ENCODE peak calls at places on chromosomes 6 and 20, in nine cellular contexts. B is osteocyte; L is neural crest cell; D is fibroblast of pulmonary artery; A is adrenal gland; F is CD4-positive, alpha-beta T cell; E is astrocyte of the spinal cord; Y is fibroblast of lung; G is MM.1S. W is an unnamed sample.

GRCh38 chr20:35511814-35512420 is 17.5 kb downstream of the C20orf173 start:
- DNase-seq in B (no peak), G (no peak), Y (peak), E (peak), L (peak), A (peak), D (peak), F (no peak), W (peak)

GRCh38 chr6:112501705-112502104 is 154.6 kb downstream of the RFPL4B start:
- DNase-seq in Y (peak), A (no peak), F (no peak), E (peak), B (peak), D (peak), L (peak), G (no peak), W (no peak)

GRCh38 chr6:127457444-127458064 is 1.6 kb downstream of the KIAA0408 start:
- DNase-seq in A (no peak), B (no peak), D (peak), Y (peak), L (no peak), F (no peak), E (peak), G (no peak), W (peak)

GRCh38 chr6:156658186-156658585 is 119.0 kb upstream of the ARID1B start:
- DNase-seq in G (no peak), D (peak), Y (peak), F (no peak), E (peak), A (peak), L (no peak), B (no peak), W (peak)

GRCh38 chr6:101443315-101443714 is 49.8 kb downstream of the GRIK2 start:
- DNase-seq in E (no peak), G (no peak), Y (no peak), F (no peak), L (no peak), D (no peak), B (no peak), A (no peak), W (no peak)

GRCh38 chr6:151409260-151409659 is 17.9 kb upstream of the ZBTB2 start:
- DNase-seq in B (no peak), L (no peak), A (no peak), E (no peak), D (no peak), G (no peak), F (no peak), Y (no peak), W (no peak)

GRCh38 chr6:122063090-122063489 is 336.4 kb upstream of the HSF2 start:
- DNase-seq in Y (no peak), B (no peak), E (no peak), G (no peak), A (no peak), D (no peak), F (no peak), L (no peak), W (no peak)

GRCh38 chr20:57659131-57659788 is 39.0 kb upstream of the ZBP1 start:
- DNase-seq in B (peak), D (no peak), A (no peak), G (no peak), E (no peak), Y (no peak), L (no peak), F (no peak), W (no peak)

GRCh38 chr6:41071501-41071922 is 644 bp downstream of the OARD1 start:
- DNase-seq in E (no peak), F (no peak), D (no peak), B (no peak), A (no peak), L (no peak), Y (no peak), G (peak), W (no peak)

GRCh38 chr6:45156075-45156474 is 172.1 kb upstream of the RUNX2 start:
- DNase-seq in A (no peak), Y (no peak), L (no peak), E (no peak), G (peak), B (no peak), F (no peak), D (no peak), W (no peak)

GRCh38 chr6:854405-855073 is 161.6 kb upstream of the EXOC2 start:
- DNase-seq in A (no peak), G (no peak), L (no peak), B (no peak), E (peak), Y (peak), F (no peak), D (no peak), W (no peak)

GRCh38 chr6:159170999-159171712 is 2.0 kb downstream of the FNDC1 start:
- DNase-seq in L (no peak), F (no peak), D (peak), Y (peak), B (no peak), G (no peak), E (peak), A (peak), W (peak)

GRCh38 chr6:159169557-159170332 is 545 bp downstream of the FNDC1 start:
- DNase-seq in G (no peak), Y (peak), A (no peak), L (peak), B (no peak), F (no peak), E (peak), D (peak), W (no peak)

GRCh38 chr6:159170333-159170672 is 1.1 kb downstream of the FNDC1 start:
- DNase-seq in A (no peak), D (peak), F (no peak), L (no peak), E (peak), B (no peak), G (no peak), Y (no peak), W (no peak)

GRCh38 chr6:159169193-159169555 is at the start of gene FNDC1:
- DNase-seq in G (no peak), F (no peak), B (no peak), Y (no peak), D (no peak), L (peak), E (no peak), A (no peak), W (no peak)

GRCh38 chr6:159168536-159169192 is 536 bp upstream of the FNDC1 start:
- DNase-seq in B (no peak), G (no peak), E (peak), Y (peak), D (peak), L (peak), A (peak), F (no peak), W (no peak)
- TF ChIP-seq CTCF in B (peak), G (no peak), E (peak), Y (no peak), D (peak), L (peak), A (no peak), F (no peak), W (peak)

GRCh38 chr20:3046677-3047462 is 1.0 kb downstream of the MRPS26 start:
- DNase-seq in A (no peak), D (peak), Y (no peak), L (no peak), G (no peak), F (no peak), B (no peak), E (peak), W (no peak)

GRCh38 chr20:3045816-3046676 is at the start of gene MRPS26:
- DNase-seq in F (peak), G (peak), Y (peak), A (peak), D (peak), B (peak), E (peak), L (peak), W (peak)

GRCh38 chr20:3044336-3044965 is 1.0 kb downstream of the GNRH2 start:
- DNase-seq in E (no peak), Y (no peak), L (no peak), D (no peak), A (no peak), G (no peak), F (no peak), B (no peak), W (no peak)

GRCh38 chr20:3045042-3045815 is 623 bp upstream of the MRPS26 start:
- DNase-seq in D (peak), E (peak), Y (peak), F (peak), G (peak), A (peak), L (no peak), B (no peak), W (peak)

DNA sequence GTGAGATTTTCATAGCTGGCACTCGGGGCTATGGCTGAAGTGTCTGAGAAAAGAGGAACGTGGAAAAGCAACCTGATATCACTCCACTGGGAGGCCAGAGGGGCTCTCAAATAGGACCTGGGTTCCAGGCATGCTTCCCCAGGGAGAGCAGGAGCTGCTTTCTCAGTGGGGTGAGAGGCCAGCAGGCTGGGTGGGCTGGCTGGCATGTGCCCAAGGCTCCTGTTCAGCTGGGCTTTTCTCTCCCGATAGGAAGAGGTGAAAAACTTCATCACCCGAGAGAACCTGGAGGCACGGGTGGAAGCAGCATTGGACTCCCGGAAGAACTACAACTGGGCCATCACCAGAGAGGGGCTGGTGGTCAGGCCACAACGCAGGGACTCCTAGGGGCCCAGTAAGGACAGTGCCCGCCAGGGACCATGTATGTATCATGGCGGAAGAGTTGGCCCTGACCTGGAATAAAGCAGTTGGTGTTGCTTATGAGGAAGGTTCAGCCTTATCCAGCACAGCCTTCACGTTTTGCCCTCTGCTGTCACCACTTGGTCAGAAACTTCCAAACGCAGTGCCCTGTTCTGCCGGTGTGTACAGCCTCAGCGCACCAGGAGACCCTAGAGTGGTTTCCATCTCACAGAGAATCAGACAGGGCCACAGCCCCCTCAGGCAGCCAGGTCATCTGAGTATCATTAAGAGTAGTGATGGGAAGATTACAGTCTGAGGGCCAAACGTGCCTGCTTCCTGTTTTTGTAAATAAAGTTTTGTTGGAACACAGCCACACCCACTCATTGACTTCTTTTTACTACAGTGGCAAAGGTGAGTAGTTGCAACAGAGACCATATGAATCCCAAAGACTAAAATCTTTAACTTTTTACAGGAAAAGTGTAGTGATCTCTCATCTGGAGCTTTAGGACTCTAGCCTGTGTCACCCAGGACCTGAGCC is 1.9 kb downstream of the MRPS26 start:
- DNase-seq in L (no peak), G (no peak), E (no peak), Y (no peak), F (no peak), B (no peak), D (no peak), A (no peak), W (no peak)
- TF ChIP-seq CTCF in L (no peak), G (no peak), E (no peak), Y (no peak), F (no peak), B (no peak), D (no peak), A (no peak), W (no peak)

GRCh38 chr20:3753098-3753497 is 14.5 kb downstream of the ADISSP start:
- DNase-seq in F (peak), A (peak), D (peak), B (no peak), E (peak), G (no peak), Y (peak), L (peak), W (peak)
- TF ChIP-seq CTCF in F (peak), A (peak), D (peak), B (peak), E (peak), G (peak), Y (peak), L (peak), W (peak)

GRCh38 chr6:135532559-135532958 is 35.0 kb upstream of the AHI1 start:
- DNase-seq in E (no peak), D (no peak), L (no peak), Y (no peak), G (no peak), B (no peak), F (no peak), A (no peak), W (no peak)
- TF ChIP-seq CTCF in E (no peak), D (no peak), L (no peak), Y (no peak), G (no peak), B (no peak), F (no peak), A (no peak), W (no peak)

DNA sequence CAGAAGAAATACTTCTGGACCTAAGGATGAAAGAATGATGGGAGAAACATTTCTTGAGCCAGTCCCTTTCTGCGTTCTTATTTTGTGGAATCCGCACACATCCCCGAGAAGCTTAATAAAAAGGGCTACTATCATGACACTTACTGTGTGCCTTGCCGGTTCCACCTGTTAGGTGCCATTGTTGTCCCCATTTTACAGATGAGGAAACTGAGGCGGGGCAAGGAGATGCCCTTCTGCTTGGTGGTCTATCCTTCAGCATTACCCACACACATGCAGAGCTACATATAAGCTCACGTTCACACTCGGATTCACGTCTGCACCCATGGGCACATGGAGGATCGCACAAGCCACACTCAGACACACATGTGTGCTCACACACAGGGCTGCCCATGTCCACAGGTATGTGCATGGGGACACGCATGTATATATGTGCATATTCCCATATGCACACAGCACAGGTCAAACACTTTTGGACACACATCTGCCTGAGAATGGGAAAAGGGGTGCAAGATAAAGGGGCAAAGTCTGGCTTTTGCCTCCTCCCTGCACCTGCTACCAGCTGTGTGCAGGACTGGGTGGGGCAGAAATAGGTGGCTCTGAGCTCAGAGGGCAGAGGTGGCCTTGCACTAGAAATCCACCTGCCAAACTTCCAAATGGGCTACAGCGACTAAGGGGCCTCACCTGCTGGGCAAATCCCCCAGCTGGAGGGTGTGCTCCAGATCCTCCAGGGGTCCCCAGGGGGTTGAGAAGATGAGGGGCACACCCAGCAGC is 30.5 kb upstream of the ADA start:
- DNase-seq in E (no peak), B (no peak), F (no peak), L (no peak), Y (no peak), A (no peak), G (no peak), D (no peak), W (no peak)
- TF ChIP-seq CTCF in E (no peak), B (no peak), F (no peak), L (no peak), Y (no peak), A (no peak), G (no peak), D (no peak), W (no peak)

DNA sequence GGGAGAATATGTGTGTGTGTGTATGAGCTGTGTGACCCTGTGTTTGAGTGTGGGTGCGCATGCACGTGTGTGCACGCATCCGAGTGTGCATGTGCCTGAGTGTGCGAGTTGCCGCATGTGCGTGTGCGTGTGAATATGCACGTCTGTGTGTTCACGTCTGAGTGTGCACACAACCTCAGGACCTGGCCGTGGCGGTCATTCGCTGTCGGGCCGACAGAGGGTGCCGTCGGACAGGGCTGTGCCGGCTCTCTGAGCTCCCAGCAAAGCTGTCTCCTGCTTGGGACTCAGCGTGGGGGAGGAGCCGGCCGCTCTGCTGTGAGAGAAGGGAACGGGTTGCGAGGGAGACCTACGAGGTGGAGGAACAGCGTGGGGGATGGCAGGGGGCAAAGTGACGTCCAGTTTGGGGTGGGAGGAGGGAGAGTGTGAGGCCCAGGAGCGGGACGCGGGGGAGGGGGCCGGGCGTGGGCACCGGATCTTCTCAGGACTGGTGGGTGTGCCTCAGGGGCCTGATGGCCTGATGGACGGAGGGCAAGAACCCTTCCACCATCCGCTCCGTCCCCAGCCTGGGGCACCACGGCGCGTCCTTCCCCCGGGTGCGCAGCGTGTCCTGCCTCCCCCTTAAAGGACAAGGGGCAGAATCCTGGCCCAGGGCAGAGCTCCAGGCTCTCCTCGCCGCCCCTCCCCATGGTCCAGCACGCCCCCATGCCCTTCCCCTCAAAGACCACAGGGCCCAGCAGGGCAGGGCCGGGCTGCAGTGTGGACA is 19.9 kb downstream of the SLC17A9 start:
- DNase-seq in A (peak), F (peak), E (peak), Y (peak), L (peak), G (peak), D (peak), B (peak), W (peak)
- TF ChIP-seq CTCF in A (peak), F (peak), E (peak), Y (peak), L (peak), G (peak), D (peak), B (peak), W (peak)

GRCh38 chr6:131122007-131122406 is 13.3 kb upstream of the AKAP7 start:
- DNase-seq in A (no peak), B (no peak), D (no peak), G (no peak), F (no peak), L (no peak), Y (peak), E (no peak), W (no peak)

GRCh38 chr6:131117866-131118265 is 17.4 kb upstream of the AKAP7 start:
- DNase-seq in Y (no peak), B (no peak), F (no peak), L (no peak), D (no peak), G (no peak), E (no peak), A (no peak), W (no peak)

GRCh38 chr6:131116321-131116720 is 18.9 kb upstream of the AKAP7 start:
- DNase-seq in A (no peak), E (no peak), B (no peak), D (no peak), L (no peak), F (no peak), G (no peak), Y (no peak), W (no peak)

GRCh38 chr6:131112252-131112651 is 23.0 kb upstream of the AKAP7 start:
- DNase-seq in B (no peak), L (no peak), A (no peak), G (no peak), D (no peak), Y (no peak), E (no peak), F (no peak), W (no peak)

GRCh38 chr6:131116755-131117360 is 18.4 kb upstream of the AKAP7 start:
- DNase-seq in L (no peak), F (no peak), E (peak), B (no peak), G (peak), A (no peak), D (peak), Y (peak), W (peak)
- TF ChIP-seq CTCF in L (peak), F (peak), E (peak), B (peak), G (peak), A (peak), D (peak), Y (peak), W (peak)

DNA sequence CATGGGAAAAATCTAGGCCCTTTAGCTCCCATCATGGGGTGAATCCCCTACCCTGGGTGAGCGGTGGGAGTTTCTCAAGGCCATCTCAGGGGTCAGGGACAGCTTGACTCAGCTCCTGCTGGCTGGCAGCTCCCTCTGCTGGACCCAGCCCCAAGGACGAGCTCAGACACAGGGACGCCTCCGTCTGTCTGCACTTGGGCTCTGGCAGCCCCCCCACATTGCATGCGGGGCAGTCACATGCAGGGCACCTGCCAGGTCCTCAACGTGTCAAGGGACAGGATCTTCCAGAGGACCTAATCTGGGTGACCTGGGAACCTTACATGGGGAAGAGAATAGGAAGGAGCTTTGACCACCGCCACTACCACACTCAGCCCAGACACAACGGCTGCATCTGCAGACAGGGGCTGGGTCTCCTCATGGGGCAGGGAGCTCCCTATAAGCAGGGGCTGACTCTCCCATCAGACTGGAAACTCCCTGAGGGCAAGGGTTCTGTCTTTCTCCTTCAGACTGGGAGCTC is 173.4 kb downstream of the MRPL14 start:
- DNase-seq in G (no peak), Y (peak), F (no peak), L (no peak), D (no peak), A (peak), E (no peak), B (no peak), W (no peak)
- TF ChIP-seq CTCF in G (no peak), Y (no peak), F (no peak), L (peak), D (peak), A (peak), E (peak), B (peak), W (peak)

GRCh38 chr6:89237158-89237557 is 20.0 kb upstream of the GABRR1 start:
- DNase-seq in B (no peak), A (no peak), F (no peak), Y (no peak), G (no peak), D (no peak), E (no peak), L (no peak), W (no peak)

GRCh38 chr6:89243331-89243629 is 26.1 kb upstream of the GABRR1 start:
- DNase-seq in F (no peak), A (no peak), G (no peak), Y (no peak), L (no peak), E (no peak), D (no peak), B (no peak), W (no peak)

GRCh38 chr6:89244237-89244985 is 27.3 kb upstream of the GABRR1 start:
- DNase-seq in E (no peak), B (no peak), G (peak), L (no peak), Y (no peak), A (no peak), D (no peak), F (no peak), W (no peak)

GRCh38 chr6:89242574-89243330 is 25.6 kb upstream of the GABRR1 start:
- DNase-seq in L (peak), A (no peak), G (peak), E (peak), D (peak), B (no peak), F (no peak), Y (peak), W (peak)

GRCh38 chr6:89239338-89239737 is 22.2 kb upstream of the GABRR1 start:
- DNase-seq in G (peak), F (no peak), D (no peak), B (no peak), E (no peak), A (no peak), L (no peak), Y (no peak), W (no peak)
- TF ChIP-seq CTCF in G (peak), F (no peak), D (peak), B (peak), E (peak), A (no peak), L (peak), Y (no peak), W (peak)

W was measured in HFFc6.